ENCODE peak calls at places on chromosome 5, in eight cellular contexts. Z is thoracic aorta; O is GM23338; X is upper lobe of right lung; I is naive thymus-derived CD4-positive, alpha-beta T cell; D is lung; P is right lobe of liver; J is PC-3. Y is an unnamed sample. For H3K27me3 and H3K36me3, the result is how much of the 10 kb centered on the place peaks cover.

GRCh38 chr5:114361724-114362196 is at the start of gene KCNN2:
- DNase-seq in Z (no peak), O (peak), X (peak), I (no peak), D (peak), P (peak), J (peak), Y (peak)

GRCh38 chr5:143176048-143176447 is 227.4 kb downstream of the NR3C1 start:
- DNase-seq in Z (no peak), O (no peak), X (no peak), I (no peak), D (no peak), P (no peak), J (no peak), Y (no peak)

GRCh38 chr5:98314262-98314661 is 459.2 kb upstream of the RGMB start:
- DNase-seq in Z (no peak), O (no peak), X (no peak), I (no peak), D (no peak), P (no peak), J (peak), Y (no peak)

GRCh38 chr5:128349044-128349629 is 188.9 kb downstream of the FBN2 start:
- DNase-seq in Z (no peak), O (no peak), X (no peak), I (no peak), D (no peak), P (no peak), J (peak), Y (no peak)

GRCh38 chr5:139646912-139647391 is 1.2 kb upstream of the CXXC5 start:
- DNase-seq in Z (no peak), O (peak), X (peak), I (no peak), D (no peak), P (peak), J (no peak), Y (peak)

GRCh38 chr5:100890514-100891008 is 12.5 kb downstream of the ST8SIA4 start:
- DNase-seq in Z (no peak), O (no peak), X (no peak), I (no peak), D (no peak), P (no peak), J (peak), Y (no peak)

GRCh38 chr5:88952344-88952743 is 69.4 kb upstream of the MEF2C start:
- DNase-seq in Z (no peak), O (no peak), X (no peak), I (no peak), D (no peak), P (no peak), J (peak), Y (no peak)

GRCh38 chr5:9564752-9565151 is 18.9 kb upstream of the SEMA5A start:
- DNase-seq in Z (no peak), O (no peak), X (no peak), I (no peak), D (no peak), P (no peak), J (no peak), Y (no peak)

GRCh38 chr5:12272389-12272788 is 368.1 kb upstream of the CTNND2 start:
- DNase-seq in Z (no peak), O (peak), X (no peak), I (no peak), D (no peak), P (no peak), J (peak), Y (peak)

GRCh38 chr5:107661038-107661649 is 9.6 kb downstream of the EFNA5 start:
- DNase-seq in Z (no peak), O (no peak), X (no peak), I (no peak), D (no peak), P (no peak), J (no peak), Y (no peak)

GRCh38 chr5:74938250-74938649 is 72.1 kb upstream of the FAM169A start:
- DNase-seq in Z (no peak), O (no peak), X (no peak), I (no peak), D (no peak), P (no peak), J (peak), Y (no peak)

GRCh38 chr5:181120311-181120710 is 10.7 kb downstream of the OR2V1 start:
- DNase-seq in Z (no peak), O (no peak), X (no peak), I (no peak), D (no peak), P (no peak), J (peak), Y (no peak)
- H3K27me3 ChIP-seq in Z (under half), O (under half), X (half or more), I (under half), D (under half), P (under half), J (under half), Y (under half)

GRCh38 chr5:80591352-80591751 is 21.3 kb upstream of the ANKRD34B start:
- DNase-seq in Z (no peak), O (no peak), X (no peak), I (no peak), D (no peak), P (no peak), J (no peak), Y (no peak)

GRCh38 chr5:80592761-80593160 is 22.7 kb upstream of the ANKRD34B start:
- DNase-seq in Z (no peak), O (no peak), X (no peak), I (no peak), D (no peak), P (no peak), J (no peak), Y (no peak)

GRCh38 chr5:80590766-80591165 is 20.7 kb upstream of the ANKRD34B start:
- DNase-seq in Z (no peak), O (no peak), X (no peak), I (no peak), D (no peak), P (no peak), J (no peak), Y (no peak)

GRCh38 chr5:80594810-80595209 is 24.7 kb upstream of the ANKRD34B start:
- DNase-seq in Z (no peak), O (no peak), X (no peak), I (no peak), D (no peak), P (no peak), J (no peak), Y (no peak)

GRCh38 chr5:80592105-80592504 is 22.0 kb upstream of the ANKRD34B start:
- DNase-seq in Z (no peak), O (no peak), X (no peak), I (no peak), D (no peak), P (no peak), J (no peak), Y (no peak)
- H3K4me3 ChIP-seq in Z (no peak), O (no peak), X (no peak), I (no peak), D (no peak), P (no peak), J (no peak), Y (no peak)

GRCh38 chr5:150497989-150498317 is 10.0 kb upstream of the NDST1 start:
- DNase-seq in Z (no peak), O (no peak), X (no peak), I (no peak), D (no peak), P (no peak), J (no peak), Y (no peak)
- H3K36me3 ChIP-seq in Z (under half), O (under half), X (under half), I (under half), D (under half), P (under half), J (under half), Y (under half)

GRCh38 chr5:1857256-1857600 is 25.5 kb downstream of the IRX4 start:
- DNase-seq in Z (no peak), O (peak), X (no peak), I (no peak), D (no peak), P (no peak), J (no peak), Y (peak)

GRCh38 chr5:1855075-1855474 is 27.6 kb downstream of the IRX4 start:
- DNase-seq in Z (no peak), O (no peak), X (no peak), I (no peak), D (no peak), P (no peak), J (no peak), Y (no peak)

GRCh38 chr5:1858436-1858835 is 24.3 kb downstream of the IRX4 start:
- DNase-seq in Z (no peak), O (no peak), X (no peak), I (no peak), D (no peak), P (no peak), J (no peak), Y (no peak)

GRCh38 chr5:1855573-1855972 is 27.2 kb downstream of the IRX4 start:
- DNase-seq in Z (no peak), O (no peak), X (no peak), I (no peak), D (no peak), P (no peak), J (no peak), Y (no peak)

DNA sequence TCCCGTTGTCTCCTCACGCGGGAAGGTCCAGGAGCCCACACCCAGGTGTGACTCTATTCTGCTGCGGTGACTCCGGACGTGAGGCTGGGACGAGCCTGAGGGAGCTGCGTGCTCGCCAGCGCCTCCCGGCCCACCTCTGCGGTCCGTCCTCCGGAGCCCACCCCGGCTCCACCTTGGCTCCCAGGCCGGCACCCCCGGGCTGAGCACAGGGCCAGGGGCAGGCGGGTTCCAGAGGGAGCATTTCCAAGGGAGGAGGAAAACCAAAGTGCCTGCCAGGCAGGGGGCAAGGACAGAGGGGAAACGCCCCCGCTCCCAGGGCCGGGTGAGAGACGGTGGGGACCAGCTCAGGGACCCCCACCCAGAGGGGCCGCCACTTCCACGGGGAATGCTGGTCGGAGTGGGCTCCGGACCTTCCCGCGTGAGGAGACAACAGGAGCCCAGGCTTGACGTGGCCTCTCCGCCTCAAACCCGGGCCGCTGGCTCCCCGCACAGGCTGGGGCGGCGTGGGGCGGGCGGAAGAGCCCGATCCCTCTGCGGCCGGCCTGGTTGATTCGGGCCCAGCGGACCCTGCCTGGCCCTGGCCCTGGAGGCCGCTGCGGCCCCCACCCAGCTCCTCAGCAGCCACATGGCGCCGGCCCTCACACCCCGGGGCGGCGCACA is 26.0 kb downstream of the IRX4 start:
- DNase-seq in Z (no peak), O (peak), X (no peak), I (no peak), D (no peak), P (no peak), J (no peak), Y (peak)
- H3K27me3 ChIP-seq in Z (under half), O (under half), X (under half), I (under half), D (under half), P (under half), J (under half), Y (under half)

Y was measured in H7.